ENCODE peak calls at places on chromosome 19, in five cellular contexts. U, C, I, T and M are unnamed samples.

GRCh38 chr19:3095375-3096191 is 1.4 kb downstream of the GNA11 start:
- DNase-seq in I (peak), U (peak), T (peak), C (peak), M (peak)

GRCh38 chr19:16661480-16662034 is 618 bp downstream of the TMEM38A start:
- DNase-seq in U (peak), C (peak), T (no peak), I (no peak), M (no peak)

GRCh38 chr19:18504886-18505610 is 16.8 kb downstream of the ELL start:
- DNase-seq in U (no peak), C (no peak), I (no peak), T (no peak), M (no peak)

GRCh38 chr19:14432817-14433453 is at the start of gene PKN1:
- DNase-seq in T (peak), U (peak), C (peak), I (no peak), M (no peak)

GRCh38 chr19:18774782-18775444 is 16.2 kb downstream of the COMP start:
- DNase-seq in I (no peak), T (no peak), U (no peak), C (no peak), M (no peak)

GRCh38 chr19:628168-628567 is 5.2 kb downstream of the POLRMT start:
- DNase-seq in T (no peak), C (no peak), I (no peak), U (peak), M (peak)

GRCh38 chr19:16216744-16217670 is 19.3 kb downstream of the AP1M1 start:
- DNase-seq in C (no peak), T (no peak), U (no peak), I (no peak), M (no peak)

GRCh38 chr19:2361259-2362038 is 1.4 kb downstream of the TMPRSS9 start:
- DNase-seq in I (no peak), T (no peak), U (no peak), C (no peak), M (no peak)

GRCh38 chr19:55179570-55180484 is at the start of gene SYT5:
- DNase-seq in U (peak), T (peak), I (no peak), C (peak), M (no peak)

DNA sequence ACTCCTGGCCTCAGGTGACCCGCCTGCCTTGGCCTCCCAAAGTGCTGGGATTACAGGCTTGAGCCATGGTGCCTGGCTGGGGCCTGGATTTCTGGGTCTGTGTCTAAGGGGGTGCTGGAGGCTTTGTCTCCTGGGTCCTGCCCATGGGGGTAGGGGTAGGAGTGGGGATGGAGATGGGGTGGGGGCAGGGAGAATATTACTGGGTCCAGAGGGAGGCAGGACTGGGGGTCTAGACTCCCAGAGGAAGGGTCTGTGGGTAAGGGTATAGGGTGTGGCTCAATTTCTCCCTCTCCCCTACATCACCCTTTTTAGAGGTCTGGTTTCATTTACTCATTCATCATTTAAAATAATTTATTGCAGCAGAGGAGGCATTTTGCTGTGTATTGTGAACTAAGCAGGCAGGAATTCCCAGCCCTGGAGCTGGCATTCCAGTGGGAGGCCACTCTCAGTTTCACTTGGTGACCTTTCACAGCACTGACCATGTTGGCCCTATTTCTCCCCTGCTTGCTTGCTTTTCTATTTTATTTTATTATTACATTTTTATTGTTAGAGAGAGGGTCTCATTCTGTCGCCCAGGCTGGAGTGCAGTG is 810 bp upstream of the NFKBID start:
- DNase-seq in C (peak), T (no peak), U (no peak), I (peak), M (no peak)
- H2BK12ac ChIP-seq in C (no peak), T (no peak), U (no peak), I (no peak), M (no peak)

DNA sequence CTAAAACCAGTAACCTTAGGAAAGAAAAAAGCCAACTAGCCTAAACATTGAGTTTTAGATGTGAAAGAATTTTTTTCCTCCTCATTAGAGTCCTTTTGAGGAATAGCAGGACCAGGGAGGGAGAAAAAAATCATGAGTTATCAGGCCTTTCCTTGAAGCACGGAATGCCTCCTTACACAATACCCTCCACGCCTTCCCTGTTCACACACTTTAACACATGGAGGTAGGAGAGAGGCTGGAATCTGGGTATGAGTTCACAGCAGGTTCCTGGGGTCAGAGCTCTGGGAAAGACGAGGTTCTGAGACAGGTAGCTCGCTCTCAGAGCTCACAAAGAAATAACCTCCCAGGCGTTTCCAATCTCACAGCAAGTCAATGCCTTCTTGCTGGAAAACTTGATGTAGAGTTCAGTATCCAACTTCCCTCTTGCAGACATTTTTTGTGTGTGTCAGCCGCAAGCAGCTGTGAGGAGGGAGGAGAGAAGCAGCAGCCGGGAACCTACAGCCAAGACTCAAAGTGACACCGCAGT is 710 bp downstream of the ZNF573 start:
- DNase-seq in U (no peak), C (peak), T (peak), I (peak), M (no peak)
- H4K8ac ChIP-seq in U (no peak), C (peak), T (no peak), I (peak), M (peak)

GRCh38 chr19:11016591-11016990 is 55.8 kb downstream of the SMARCA4 start:
- DNase-seq in C (no peak), U (no peak), T (no peak), I (no peak), M (no peak)
- H2BK12ac ChIP-seq in C (no peak), U (no peak), T (no peak), I (no peak), M (no peak)

GRCh38 chr19:27929399-27929798 is 1283.6 kb downstream of the UQCRFS1 start:
- DNase-seq in T (no peak), U (no peak), C (no peak), I (no peak), M (no peak)
- H4K8ac ChIP-seq in T (no peak), U (no peak), C (no peak), I (no peak), M (no peak)

DNA sequence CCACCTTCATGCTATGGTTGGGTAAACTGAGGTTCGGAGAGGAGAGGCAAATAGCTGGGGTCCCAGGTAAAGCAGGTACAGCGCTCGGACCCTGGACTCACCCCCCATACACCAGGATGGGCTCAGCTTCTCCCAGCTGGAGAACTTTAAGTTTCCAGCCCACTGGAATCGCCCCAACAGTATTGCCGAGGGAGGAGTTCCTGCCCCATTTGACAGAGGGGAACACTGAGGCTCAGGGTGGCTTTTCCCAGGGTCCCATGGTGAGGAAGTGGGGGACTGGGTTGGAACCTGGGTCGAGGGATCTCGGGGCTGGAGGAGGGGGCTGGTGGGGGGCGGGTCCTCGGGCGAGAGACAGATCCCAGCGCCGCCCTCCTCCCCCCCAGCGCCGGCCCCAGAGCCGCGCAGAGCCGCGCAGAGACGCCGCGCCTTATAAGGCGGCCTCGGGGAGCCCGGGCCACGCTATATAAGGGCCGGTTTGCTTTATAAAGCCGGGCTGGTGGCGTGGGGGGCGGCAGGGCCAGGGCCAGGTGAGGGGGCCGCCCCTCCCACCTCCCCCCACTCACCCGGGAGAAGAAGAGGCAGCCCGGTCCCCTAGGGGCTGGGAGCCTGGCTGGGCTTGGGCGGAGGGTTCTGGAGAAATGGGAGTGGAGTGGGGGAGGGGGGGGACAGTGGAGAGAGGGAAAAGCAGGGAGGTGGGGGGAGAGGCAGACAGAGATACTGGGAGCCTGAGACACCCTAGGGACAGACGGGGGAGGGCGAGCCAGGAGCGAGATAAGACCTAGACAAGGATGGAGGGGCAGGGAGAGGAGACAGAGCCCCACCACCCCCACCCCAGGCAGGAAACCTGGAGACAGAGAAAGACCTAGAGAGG is 1.1 kb downstream of the CNN1 start:
- DNase-seq in T (no peak), U (no peak), C (no peak), I (peak), M (no peak)
- H2BK12ac ChIP-seq in T (peak), U (no peak), C (peak), I (peak), M (peak)

GRCh38 chr19:48854103-48854502 is 14.3 kb downstream of the PLEKHA4 start:
- DNase-seq in T (no peak), U (no peak), C (no peak), I (no peak), M (no peak)
- H4K8ac ChIP-seq in T (no peak), U (no peak), C (no peak), I (no peak), M (no peak)

GRCh38 chr19:21655540-21656126 is 111.7 kb downstream of the ZNF100 start:
- DNase-seq in T (no peak), C (peak), U (no peak), I (no peak), M (no peak)
- H2BK12ac ChIP-seq in T (no peak), C (no peak), U (no peak), I (no peak), M (no peak)

GRCh38 chr19:58466760-58467589 is at the start of gene ZNF324:
- DNase-seq in T (peak), C (peak), I (peak), U (peak), M (peak)
- H4K8ac ChIP-seq in T (no peak), C (peak), I (peak), U (no peak), M (no peak)

DNA sequence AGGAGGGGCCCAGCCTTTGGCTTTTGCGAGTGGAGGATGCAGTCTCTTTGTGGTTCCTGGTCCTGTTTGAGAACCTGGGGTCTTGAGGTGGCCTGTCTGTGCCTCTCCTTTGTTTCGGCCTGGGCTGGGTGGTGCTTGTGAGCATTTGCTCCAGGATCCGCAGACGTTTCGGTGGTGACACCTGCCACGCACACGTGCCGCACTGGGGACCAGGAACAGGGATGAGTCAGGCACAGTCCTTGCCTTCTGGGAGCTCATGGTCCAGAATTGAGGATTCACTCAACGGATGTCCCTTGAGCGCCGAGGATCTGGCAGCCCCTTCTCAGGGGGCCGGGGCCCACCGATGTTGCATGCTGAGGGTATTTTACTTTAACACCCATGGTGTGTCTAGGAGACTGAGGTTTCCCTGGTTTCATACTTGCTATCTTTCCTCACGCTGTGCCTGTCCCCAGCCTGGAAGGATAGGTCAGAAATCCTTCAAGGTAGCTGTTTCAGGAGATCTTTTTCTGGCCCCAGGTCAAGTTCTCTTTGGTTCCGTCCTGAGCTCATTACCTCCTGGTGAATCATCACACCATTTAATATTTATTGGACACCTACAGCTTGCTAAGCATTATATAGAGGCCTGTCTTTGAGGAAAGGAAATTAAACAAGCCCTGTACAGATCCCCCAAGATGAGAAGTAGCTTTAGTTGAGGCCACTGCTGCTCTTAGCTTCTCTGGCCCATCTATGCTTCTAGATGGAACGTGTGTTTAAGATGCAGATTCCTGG is 5.1 kb downstream of the HDGFL2 start:
- DNase-seq in U (no peak), T (no peak), I (no peak), C (no peak), M (no peak)
- H2BK12ac ChIP-seq in U (no peak), T (no peak), I (no peak), C (no peak), M (no peak)

GRCh38 chr19:44113784-44114390 is 688 bp downstream of the ZNF225 start:
- DNase-seq in U (peak), I (no peak), T (peak), C (no peak), M (no peak)
- H4K8ac ChIP-seq in U (no peak), I (no peak), T (no peak), C (peak), M (no peak)